ENCODE peak calls at places on chromosomes 4 and X, in five cellular contexts. S is HCT116, C is RWPE2, G is HepG2, X is activated B cell treated with CpG ODN at 0.5 μM for 24 hours. V is an unnamed sample.

GRCh38 chr4:62517721-62518120 is 1317.6 kb downstream of the ADGRL3 start:
- ATAC-seq in G (no peak), C (no peak), S (no peak), X (no peak), V (no peak)

GRCh38 chr4:656651-657337 is 17.3 kb downstream of the ATP5ME start:
- ATAC-seq in X (no peak), S (no peak), G (peak; percentile 35), C (peak; percentile 22), V (no peak)

GRCh38 chrX:25015486-25016360 is at the start of gene ARX:
- ATAC-seq in C (peak; percentile 88), X (peak; percentile 31), G (peak; percentile 91), S (peak; percentile 84), V (peak; percentile 93)

GRCh38 chrX:13092455-13092941 is 48.1 kb upstream of the FAM9C start:
- ATAC-seq in X (peak; percentile 78), S (no peak), C (no peak), G (no peak), V (peak; percentile 85)

GRCh38 chrX:27186671-27187070 is 276.5 kb downstream of the PPP4R3C start:
- ATAC-seq in X (no peak), C (no peak), S (peak; percentile 25), G (no peak), V (peak; percentile 42)

GRCh38 chrX:24838624-24839023 is 144.9 kb downstream of the POLA1 start:
- ATAC-seq in G (no peak), S (no peak), C (no peak), X (no peak), V (no peak)

GRCh38 chrX:1754077-1754476 is 139.2 kb downstream of the ASMT start:
- ATAC-seq in S (no peak), X (no peak), C (no peak), G (peak; percentile 77), V (no peak)

GRCh38 chr4:55980725-55981124 is 32.0 kb downstream of the CEP135 start:
- ATAC-seq in S (no peak), C (no peak), X (peak; percentile 45), G (no peak), V (no peak)

GRCh38 chr4:59571805-59572430 is 1628.2 kb upstream of the ADGRL3 start:
- ATAC-seq in S (no peak), X (no peak), G (no peak), C (no peak), V (no peak)

GRCh38 chr4:152038238-152038637 is 277.4 kb upstream of the GATB start:
- ATAC-seq in S (no peak), G (no peak), X (no peak), C (no peak), V (no peak)

GRCh38 chr4:967113-968104 is 6.0 kb downstream of the DGKQ start:
- ATAC-seq in X (no peak), S (no peak), G (no peak), C (no peak), V (no peak)

GRCh38 chr4:9703391-9703790 is 78.0 kb upstream of the DRD5 start:
- ATAC-seq in X (peak; percentile 49), S (peak; percentile 65), C (no peak), G (no peak), V (no peak)

GRCh38 chrX:108447303-108447702 is 7.7 kb downstream of the COL4A5 start:
- ATAC-seq in C (peak; percentile 33), G (no peak), S (no peak), X (no peak), V (no peak)

GRCh38 chrX:22383988-22384387 is 111.3 kb downstream of the CBLL2 start:
- ATAC-seq in X (no peak), S (no peak), C (no peak), G (no peak), V (no peak)

GRCh38 chr4:77797239-77797638 is 21.9 kb downstream of the CNOT6L start:
- ATAC-seq in G (peak; percentile 63), C (peak; percentile 100), S (no peak), X (no peak), V (peak; percentile 73)

GRCh38 chr4:173318648-173319211 is 15.4 kb downstream of the HMGB2 start:
- ATAC-seq in S (peak; percentile 30), G (no peak), C (peak; percentile 70), X (no peak), V (peak; percentile 60)

GRCh38 chr4:11698846-11699590 is 270.3 kb upstream of the HS3ST1 start:
- ATAC-seq in G (no peak), X (no peak), S (peak; percentile 87), C (peak; percentile 85), V (peak; percentile 80)

GRCh38 chr4:127783026-127783769 is 1.1 kb downstream of the HSPA4L start:
- ATAC-seq in X (no peak), C (peak; percentile 65), S (peak; percentile 9), G (peak; percentile 79), V (peak; percentile 92)

GRCh38 chrX:56397636-56398035 is 165.5 kb downstream of the KLF8 start:
- ATAC-seq in C (no peak), S (no peak), X (no peak), G (no peak), V (no peak)

GRCh38 chr4:105896984-105897760 is 1.9 kb downstream of the NPNT start:
- ATAC-seq in G (no peak), X (no peak), S (no peak), C (peak; percentile 28), V (no peak)

GRCh38 chrX:55342533-55343501 is 78.1 kb upstream of the PAGE3 start:
- ATAC-seq in X (peak; percentile 68), S (peak; percentile 65), G (peak; percentile 69), C (peak; percentile 33), V (peak; percentile 70)

GRCh38 chr4:115331241-115331640 is 217.8 kb upstream of the NDST4 start:
- ATAC-seq in C (no peak), S (no peak), X (no peak), G (no peak), V (no peak)

GRCh38 chrX:42398967-42399631 is 378.9 kb downstream of the PPP1R2C start:
- ATAC-seq in X (no peak), G (no peak), C (no peak), S (no peak), V (no peak)

GRCh38 chr4:28508649-28509048 is 1648.0 kb downstream of the STIM2 start:
- ATAC-seq in C (no peak), G (no peak), S (no peak), X (no peak), V (no peak)

GRCh38 chr4:184281231-184282139 is 63.8 kb upstream of the ENPP6 start:
- ATAC-seq in X (no peak), S (no peak), C (no peak), G (no peak), V (no peak)

GRCh38 chr4:69749771-69750170 is 10.6 kb downstream of the SULT1B1 start:
- ATAC-seq in X (no peak), S (no peak), G (no peak), C (peak; percentile 56), V (peak; percentile 80)

GRCh38 chr4:24884925-24885324 is 27.9 kb downstream of the CCDC149 start:
- ATAC-seq in G (peak; percentile 87), S (no peak), X (no peak), C (no peak), V (no peak)

GRCh38 chr4:47381172-47381571 is 82.3 kb downstream of the COMMD8 start:
- ATAC-seq in C (no peak), S (no peak), G (no peak), X (no peak), V (no peak)

GRCh38 chr4:139835006-139835405 is 169.4 kb downstream of the MGST2 start:
- ATAC-seq in S (no peak), C (no peak), X (no peak), G (peak; percentile 82), V (no peak)

GRCh38 chrX:127404156-127404555 is 584.6 kb downstream of the PRR32 start:
- ATAC-seq in G (no peak), S (no peak), X (no peak), C (no peak), V (no peak)

GRCh38 chrX:3252744-3253143 is 93.7 kb downstream of the MXRA5 start:
- ATAC-seq in G (no peak), C (no peak), X (no peak), S (no peak), V (no peak)

V was measured in esophagus mucosa.